ENCODE peak calls at places on chromosome 21, in ten cellular contexts. J is K562; T is astrocyte; K is Panc1; O is CD8-positive, alpha-beta T cell; X is right cardiac atrium; H is lung; F is hepatocyte; B is BE2C; D is thyroid gland. V is an unnamed sample.
A peak's percentile ranks its signal among the peaks of the same experiment; 100 is the strongest.

GRCh38 chr21:37266515-37267221 is 466 bp downstream of the VPS26C start:
- DNase-seq in J (peak; percentile 74), H (no peak), F (peak; percentile 80), K (no peak), D (no peak), B (peak; percentile 54), T (peak; percentile 16), X (peak; percentile 81), O (no peak), V (no peak)

GRCh38 chr21:29671728-29672127 is 268.1 kb downstream of the GRIK1 start:
- DNase-seq in J (peak; percentile 47), O (no peak), B (no peak), X (no peak), T (no peak), K (no peak), D (no peak), H (no peak), F (no peak), V (no peak)

GRCh38 chr21:37435120-37435519 is 68.5 kb downstream of the DYRK1A start:
- DNase-seq in D (peak; percentile 25), O (peak; percentile 34), T (peak; percentile 99), J (peak; percentile 91), H (no peak), K (no peak), B (peak; percentile 81), X (peak; percentile 76), F (peak; percentile 60), V (no peak)

GRCh38 chr21:37008705-37009104 is 2.2 kb downstream of the RIPPLY3 start:
- DNase-seq in J (no peak), F (no peak), B (no peak), O (no peak), D (no peak), X (no peak), T (no peak), H (no peak), K (no peak), V (no peak)

GRCh38 chr21:26137379-26138060 is 33.0 kb downstream of the APP start:
- DNase-seq in T (no peak), H (no peak), J (no peak), B (no peak), F (no peak), K (peak; percentile 32), X (no peak), O (no peak), D (no peak), V (no peak)

GRCh38 chr21:14988760-14989159 is 76.0 kb downstream of the NRIP1 start:
- DNase-seq in K (no peak), D (no peak), T (no peak), O (no peak), F (no peak), J (no peak), X (no peak), H (no peak), B (no peak), V (no peak)

GRCh38 chr21:21101911-21102310 is 103.7 kb downstream of the NCAM2 start:
- DNase-seq in X (no peak), O (no peak), D (no peak), B (peak; percentile 55), T (peak; percentile 71), F (peak; percentile 43), H (no peak), J (peak; percentile 66), K (no peak), V (no peak)

GRCh38 chr21:31310750-31311149 is 33.3 kb downstream of the TIAM1 start:
- DNase-seq in B (no peak), T (peak; percentile 29), J (no peak), X (no peak), H (no peak), D (no peak), O (no peak), K (no peak), F (no peak), V (no peak)

GRCh38 chr21:15740383-15740782 is 10.6 kb downstream of the USP25 start:
- DNase-seq in F (no peak), H (no peak), K (no peak), T (no peak), B (no peak), X (no peak), D (no peak), J (no peak), O (no peak), V (no peak)

GRCh38 chr21:29423051-29423450 is 124.3 kb downstream of the BACH1 start:
- DNase-seq in F (peak; percentile 28), H (no peak), D (peak; percentile 2), O (no peak), T (no peak), X (no peak), J (no peak), B (no peak), K (no peak), V (no peak)

GRCh38 chr21:36909901-36910561 is 56.4 kb downstream of the HLCS start:
- DNase-seq in O (no peak), J (no peak), B (no peak), F (peak; percentile 81), K (peak; percentile 91), X (no peak), H (no peak), T (peak; percentile 99), D (no peak), V (no peak)

GRCh38 chr21:35096959-35097358 is 47.9 kb upstream of the RUNX1 start:
- DNase-seq in H (no peak), F (no peak), O (no peak), T (no peak), K (no peak), J (no peak), X (no peak), D (no peak), B (no peak), V (no peak)

GRCh38 chr21:9758141-9758540 is 763.2 kb upstream of the TPTE start:
- DNase-seq in K (no peak), X (no peak), D (no peak), B (no peak), J (no peak), O (no peak), H (no peak), F (no peak), T (no peak), V (peak; percentile 92)

GRCh38 chr21:9758888-9759287 is 762.5 kb upstream of the TPTE start:
- DNase-seq in F (no peak), K (no peak), J (no peak), D (no peak), H (no peak), X (no peak), O (no peak), T (no peak), B (no peak), V (peak; percentile 92)

GRCh38 chr21:9756677-9757076 is 764.7 kb upstream of the TPTE start:
- DNase-seq in O (no peak), X (no peak), F (no peak), K (no peak), H (no peak), J (no peak), B (no peak), D (no peak), T (no peak), V (peak; percentile 92)

GRCh38 chr21:9760398-9761074 is 760.8 kb upstream of the TPTE start:
- DNase-seq in J (no peak), H (no peak), O (no peak), X (no peak), B (no peak), F (no peak), T (no peak), D (no peak), K (no peak), V (peak; percentile 92)

GRCh38 chr21:9759972-9760371 is 761.4 kb upstream of the TPTE start:
- DNase-seq in D (no peak), T (no peak), F (no peak), O (no peak), X (no peak), H (no peak), J (no peak), K (no peak), B (no peak), V (peak; percentile 92)
- H3K9me3 ChIP-seq in D (no peaks in the 10 kb centered on the region), T (peaks cover 30% of the 10 kb centered on the region), F (peaks cover 49% of the 10 kb centered on the region), O (peaks cover 10% of the 10 kb centered on the region), X (no peaks in the 10 kb centered on the region), H (peaks cover 4% of the 10 kb centered on the region), J (no peaks in the 10 kb centered on the region), K (no peaks in the 10 kb centered on the region), B (peaks cover 16% of the 10 kb centered on the region), V (no peaks in the 10 kb centered on the region)

DNA sequence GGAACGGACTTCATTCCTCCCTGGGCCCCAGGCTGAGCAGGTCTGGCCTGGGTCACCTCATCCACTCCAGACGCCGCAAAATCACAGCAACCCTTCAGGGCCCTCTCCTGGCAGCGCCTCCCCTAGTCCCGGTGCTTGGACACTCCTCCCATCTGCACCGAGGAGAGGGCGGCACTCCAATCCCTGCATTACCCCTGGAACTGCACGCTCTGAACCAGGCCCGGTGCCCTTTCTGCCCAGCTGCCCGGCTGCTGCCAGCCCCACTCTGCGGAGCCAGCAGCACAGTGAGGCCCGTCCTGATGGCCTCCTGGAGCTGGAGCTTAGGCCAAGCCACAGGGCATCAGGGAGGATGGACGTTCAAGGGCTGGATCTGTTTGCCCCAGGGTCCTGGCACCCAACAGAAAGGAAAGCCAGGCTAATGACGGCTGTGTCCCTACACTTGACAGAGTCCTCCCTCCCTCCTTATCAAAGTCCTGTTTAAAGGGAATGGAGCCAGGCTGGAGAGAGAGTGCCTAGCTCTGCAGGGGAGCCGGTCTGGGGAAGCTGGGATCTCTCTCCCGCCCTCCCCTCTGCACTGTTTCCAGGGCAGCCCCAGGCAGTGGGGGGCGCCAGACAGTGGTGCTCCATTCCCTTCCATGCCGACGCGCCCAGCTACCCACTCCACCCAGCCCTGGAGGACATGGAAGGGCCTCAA is 12.7 kb downstream of the COL6A2 start:
- DNase-seq in K (no peak), D (peak; percentile 62), J (no peak), F (peak; percentile 6), H (peak; percentile 28), X (peak; percentile 87), O (no peak), T (no peak), B (peak; percentile 12), V (peak; percentile 92)
- H3K27me3 ChIP-seq in K (no peaks in the 10 kb centered on the region), D (no peaks in the 10 kb centered on the region), J (peaks cover 48% of the 10 kb centered on the region), F (no peaks in the 10 kb centered on the region), H (no peaks in the 10 kb centered on the region), X (no peaks in the 10 kb centered on the region), O (no peaks in the 10 kb centered on the region), T (no peaks in the 10 kb centered on the region), B (no peaks in the 10 kb centered on the region), V (no peaks in the 10 kb centered on the region)

DNA sequence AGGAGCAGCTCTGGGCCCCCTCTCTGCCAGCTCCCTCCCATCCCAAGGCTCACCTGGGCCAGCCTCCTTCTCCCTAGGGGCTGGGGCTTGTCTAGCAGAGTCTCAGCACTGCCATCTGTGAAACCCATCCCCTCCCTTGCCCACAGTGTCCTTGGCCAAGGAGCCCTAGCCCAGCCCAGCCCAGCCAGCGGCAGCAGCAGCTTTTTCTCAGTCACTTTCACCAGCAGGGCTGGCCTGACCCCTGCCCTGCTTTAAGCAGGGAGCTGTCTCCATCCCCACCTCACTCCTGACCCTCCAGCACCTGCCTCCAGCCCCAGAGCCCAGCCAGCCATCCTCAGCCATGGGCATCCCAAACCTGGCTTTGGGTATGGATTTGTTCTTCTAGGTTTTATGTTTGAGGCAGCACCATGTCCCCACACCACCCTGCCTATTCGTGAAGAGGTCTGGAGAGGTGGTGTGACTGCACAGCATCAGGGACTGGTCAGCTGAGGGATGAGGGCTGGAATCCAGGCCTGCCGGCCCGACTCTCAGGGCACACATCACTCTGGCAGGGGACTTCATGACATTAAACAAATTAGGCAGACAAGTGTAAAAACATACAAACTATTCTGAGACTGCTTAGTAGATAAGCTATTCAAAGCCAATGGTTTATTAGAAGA is 36.1 kb upstream of the ABCG1 start:
- DNase-seq in K (no peak), B (no peak), F (no peak), O (no peak), X (no peak), T (no peak), D (no peak), J (no peak), H (peak; percentile 6), V (peak; percentile 39)
- H3K9me3 ChIP-seq in K (no peaks in the 10 kb centered on the region), B (no peaks in the 10 kb centered on the region), F (no peaks in the 10 kb centered on the region), O (no peaks in the 10 kb centered on the region), X (no peaks in the 10 kb centered on the region), T (no peaks in the 10 kb centered on the region), D (no peaks in the 10 kb centered on the region), J (no peaks in the 10 kb centered on the region), H (no peaks in the 10 kb centered on the region), V (no peaks in the 10 kb centered on the region)

GRCh38 chr21:38777015-38777414 is 28.7 kb upstream of the ETS2 start:
- DNase-seq in O (no peak), D (no peak), J (no peak), T (no peak), F (no peak), H (no peak), B (no peak), X (no peak), K (no peak), V (no peak)
- H3K27me3 ChIP-seq in O (no peaks in the 10 kb centered on the region), D (no peaks in the 10 kb centered on the region), J (peaks cover 26% of the 10 kb centered on the region), T (no peaks in the 10 kb centered on the region), F (no peaks in the 10 kb centered on the region), H (no peaks in the 10 kb centered on the region), B (no peaks in the 10 kb centered on the region), X (no peaks in the 10 kb centered on the region), K (no peaks in the 10 kb centered on the region), V (no peaks in the 10 kb centered on the region)

V was measured in esophagus muscularis mucosa.